ENCODE peak calls at places on chromosomes 2 and 18, in ten cellular contexts. S is left ventricle myocardium inferior; J is fibroblast of lung; H is pancreas; K is left lung; I is effector memory CD4-positive, alpha-beta T cell; X is heart left ventricle; G is HepG2; D is Peyer's patch; O is uterus. B is an unnamed sample.

GRCh38 chr18:5058768-5059539 is 138.1 kb downstream of the AKAIN1 start:
- DNase-seq in D (no peak), K (no peak), I (no peak), J (no peak), H (no peak), S (peak; percentile 17), X (peak; percentile 51), G (no peak), O (peak; percentile 13), B (no peak)

GRCh38 chr2:200308001-200308400 is 1.5 kb downstream of the SPATS2L start:
- DNase-seq in D (no peak), K (no peak), S (no peak), J (peak; percentile 72), I (no peak), G (no peak), X (no peak), O (no peak), H (no peak), B (no peak)

GRCh38 chr2:128325665-128326181 is 7.1 kb upstream of the HS6ST1 start:
- DNase-seq in H (no peak), O (no peak), G (no peak), D (peak; percentile 10), X (peak; percentile 64), S (peak; percentile 53), J (no peak), K (peak; percentile 72), I (no peak), B (peak; percentile 74)

GRCh38 chr18:76351961-76352581 is 143.0 kb downstream of the ZNF516 start:
- DNase-seq in H (peak; percentile 15), I (no peak), K (peak; percentile 79), O (peak; percentile 96), J (peak; percentile 93), G (peak; percentile 80), X (no peak), S (peak; percentile 43), D (no peak), B (no peak)

GRCh38 chr18:36693931-36694661 is 134.7 kb downstream of the TPGS2 start:
- DNase-seq in I (no peak), G (peak; percentile 38), X (no peak), J (no peak), D (no peak), O (no peak), K (no peak), S (no peak), H (no peak), B (no peak)

GRCh38 chr2:104850322-104851184 is 3.4 kb upstream of the POU3F3 start:
- DNase-seq in S (no peak), I (no peak), D (no peak), J (no peak), K (peak; percentile 35), X (no peak), O (no peak), G (no peak), H (no peak), B (no peak)

GRCh38 chr18:58723810-58724602 is 52.7 kb downstream of the MALT1 start:
- DNase-seq in H (no peak), S (no peak), G (no peak), X (no peak), O (no peak), I (no peak), K (no peak), D (no peak), J (peak; percentile 56), B (no peak)

GRCh38 chr2:47046271-47046670 is 108.8 kb downstream of the STPG4 start:
- DNase-seq in K (no peak), X (no peak), J (no peak), O (no peak), D (no peak), S (no peak), G (no peak), I (no peak), H (no peak), B (no peak)

GRCh38 chr2:163155279-163155883 is 316.8 kb upstream of the KCNH7 start:
- DNase-seq in J (peak; percentile 42), H (no peak), X (no peak), S (no peak), K (no peak), G (peak; percentile 38), D (no peak), O (no peak), I (no peak), B (no peak)

GRCh38 chr2:16284941-16285625 is 344.7 kb downstream of the MYCN start:
- DNase-seq in G (no peak), D (no peak), K (no peak), O (no peak), I (no peak), H (no peak), J (no peak), S (no peak), X (no peak), B (no peak)

GRCh38 chr2:43226955-43227829 is 786 bp upstream of the ZFP36L2 start:
- DNase-seq in S (peak; percentile 95), J (peak; percentile 96), O (peak; percentile 92), D (peak; percentile 83), K (peak; percentile 98), G (peak; percentile 93), X (peak; percentile 97), I (peak; percentile 32), H (peak; percentile 99), B (peak; percentile 98)

GRCh38 chr2:164073053-164073757 is 337.4 kb upstream of the FIGN start:
- DNase-seq in J (no peak), K (no peak), X (no peak), O (no peak), H (no peak), I (no peak), D (no peak), S (no peak), G (no peak), B (no peak)

GRCh38 chr2:176398783-176399182 is 129.5 kb downstream of the MTX2 start:
- DNase-seq in H (no peak), K (no peak), O (no peak), I (no peak), J (no peak), X (no peak), G (no peak), D (no peak), S (no peak), B (no peak)

GRCh38 chr2:85376291-85377065 is 21.9 kb downstream of the ELMOD3 start:
- DNase-seq in J (no peak), D (no peak), O (no peak), X (no peak), H (no peak), I (no peak), K (no peak), S (no peak), G (no peak), B (peak; percentile 19)

GRCh38 chr2:150631236-150631603 is 143.8 kb upstream of the RND3 start:
- DNase-seq in J (no peak), H (no peak), G (no peak), O (no peak), S (no peak), X (no peak), I (no peak), D (no peak), K (no peak), B (no peak)
- H3K27ac ChIP-seq in J (no peak overlapping the region), H (no peak overlapping the region), G (no peak overlapping the region), O (no peak overlapping the region), S (no peak overlapping the region), X (no peak overlapping the region), I (no peak overlapping the region), D (no peak overlapping the region), K (no peak overlapping the region), B (peak overlapping the region; percentile 80)

DNA sequence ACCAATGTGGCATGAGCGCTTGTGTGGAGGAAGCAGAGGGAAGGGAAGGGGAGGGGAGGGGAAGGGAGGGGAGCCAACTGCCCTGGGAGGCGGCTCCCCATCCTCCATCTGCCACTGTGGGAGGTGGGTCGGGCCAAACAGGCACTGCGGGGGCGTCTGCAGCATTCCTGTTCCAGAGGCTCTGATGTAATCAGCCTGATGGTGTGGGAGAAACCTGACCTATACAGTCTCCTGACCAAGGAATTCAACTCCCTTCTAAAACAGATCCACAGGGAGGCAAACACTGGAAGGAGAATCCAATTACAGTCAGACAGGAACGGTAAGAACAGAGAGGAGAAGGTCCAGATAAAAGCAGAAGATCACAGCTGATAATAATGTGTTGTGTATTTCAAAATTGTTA is 88.8 kb downstream of the CD8B2 start:
- DNase-seq in D (no peak), J (peak; percentile 44), H (no peak), G (no peak), X (peak; percentile 76), O (peak; percentile 76), I (no peak), K (no peak), S (peak; percentile 41), B (no peak)
- H3K27ac ChIP-seq in D (no peak overlapping the region), J (no peak overlapping the region), H (no peak overlapping the region), G (no peak overlapping the region), X (no peak overlapping the region), O (peak overlapping the region; percentile 48), I (no peak overlapping the region), K (no peak overlapping the region), S (peak overlapping the region; percentile 51), B (no peak overlapping the region)

GRCh38 chr2:39513641-39514094 is 76.6 kb upstream of the MAP4K3 start:
- DNase-seq in D (peak; percentile 27), S (peak; percentile 24), X (no peak), H (no peak), J (peak; percentile 94), K (no peak), O (peak; percentile 77), G (peak; percentile 83), I (no peak), B (peak; percentile 29)
- H3K27ac ChIP-seq in D (no peak overlapping the region), S (peak overlapping the region; percentile 85), X (peak overlapping the region; percentile 38), H (no peak overlapping the region), J (peak overlapping the region; percentile 71), K (peak overlapping the region; percentile 40), O (peak overlapping the region; percentile 82), G (peak overlapping the region; percentile 92), I (no peak overlapping the region), B (peak overlapping the region; percentile 12)

GRCh38 chr2:226409134-226409533 is 390.5 kb downstream of the IRS1 start:
- DNase-seq in J (no peak), D (no peak), G (no peak), I (no peak), S (no peak), H (no peak), O (no peak), K (no peak), X (no peak), B (no peak)

GRCh38 chr2:226411206-226411605 is 388.4 kb downstream of the IRS1 start:
- DNase-seq in K (no peak), O (no peak), X (no peak), I (no peak), H (no peak), J (no peak), G (no peak), D (no peak), S (no peak), B (no peak)

GRCh38 chr2:226411727-226412360 is 387.8 kb downstream of the IRS1 start:
- DNase-seq in O (no peak), X (no peak), K (no peak), S (no peak), G (peak; percentile 95), I (no peak), D (no peak), J (peak; percentile 24), H (no peak), B (no peak)

GRCh38 chr2:226408131-226408530 is 391.5 kb downstream of the IRS1 start:
- DNase-seq in I (no peak), D (no peak), O (no peak), X (no peak), G (no peak), S (no peak), J (no peak), H (no peak), K (no peak), B (no peak)

DNA sequence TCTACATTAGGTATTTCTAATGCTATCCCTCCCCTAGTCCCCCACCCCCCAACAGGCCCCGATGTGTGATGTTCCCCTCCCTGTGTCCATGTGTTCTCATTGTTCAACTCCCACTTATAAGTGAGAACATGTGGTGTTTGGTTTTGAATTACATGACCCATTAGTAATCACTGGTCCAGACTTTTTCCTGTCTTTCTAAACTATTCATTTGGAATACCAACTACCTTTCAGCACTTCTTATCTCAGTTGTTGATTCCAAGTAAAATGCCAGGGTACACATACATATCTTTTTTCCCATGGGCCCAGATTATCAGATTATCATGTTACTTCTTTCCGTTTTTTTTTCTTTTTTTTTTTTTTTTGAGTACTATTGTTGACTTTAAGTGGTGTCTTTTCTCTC is 389.4 kb downstream of the IRS1 start:
- DNase-seq in O (no peak), X (no peak), H (no peak), I (no peak), G (no peak), K (no peak), D (no peak), S (no peak), J (no peak), B (no peak)
- H3K27ac ChIP-seq in O (no peak overlapping the region), X (no peak overlapping the region), H (no peak overlapping the region), I (no peak overlapping the region), G (no peak overlapping the region), K (no peak overlapping the region), D (no peak overlapping the region), S (no peak overlapping the region), J (no peak overlapping the region), B (no peak overlapping the region)